ENCODE peak calls at places on chromosome 17, in nine cellular contexts. T, E, F, X, I, O, A, K and L are unnamed samples.

GRCh38 chr17:34720760-34721159 is 141.4 kb downstream of the TMEM132E start:
- DNase-seq in F (peak; percentile 78), E (no peak), I (no peak), A (no peak), K (no peak), X (peak; percentile 23), T (no peak), O (no peak), L (no peak)

GRCh38 chr17:56699186-56699895 is 105.8 kb downstream of the NOG start:
- DNase-seq in O (no peak), F (peak; percentile 77), K (peak; percentile 80), X (peak; percentile 89), T (peak; percentile 69), A (no peak), E (no peak), I (peak; percentile 32), L (no peak)

GRCh38 chr17:78797691-78798585 is 15.9 kb upstream of the CYTH1 start:
- DNase-seq in A (no peak), T (no peak), O (no peak), F (no peak), K (no peak), X (no peak), I (no peak), E (no peak), L (no peak)

GRCh38 chr17:9239260-9239820 is 218.0 kb downstream of the NTN1 start:
- DNase-seq in E (no peak), I (peak; percentile 27), F (no peak), A (no peak), X (no peak), K (no peak), T (no peak), O (no peak), L (no peak)

GRCh38 chr17:28470266-28471126 is 2.9 kb upstream of the SLC13A2 start:
- DNase-seq in K (peak; percentile 26), A (peak; percentile 33), I (no peak), X (no peak), T (no peak), E (no peak), O (no peak), F (no peak), L (no peak)

GRCh38 chr17:75783069-75783783 is 1.4 kb upstream of the UNK start:
- DNase-seq in E (peak; percentile 52), T (no peak), X (no peak), K (no peak), A (peak; percentile 59), I (no peak), F (no peak), O (peak; percentile 70), L (no peak)

GRCh38 chr17:77476920-77477805 is 336.4 kb downstream of the SEC14L1 start:
- DNase-seq in A (no peak), O (no peak), K (peak; percentile 97), F (no peak), E (no peak), X (peak; percentile 77), T (peak; percentile 90), I (peak; percentile 71), L (no peak)

GRCh38 chr17:49090885-49091594 is 41.5 kb upstream of the B4GALNT2 start:
- DNase-seq in K (no peak), T (no peak), F (no peak), E (no peak), A (no peak), X (no peak), O (no peak), I (no peak), L (no peak)

GRCh38 chr17:14119546-14119945 is 50.2 kb downstream of the COX10 start:
- DNase-seq in A (no peak), X (no peak), O (no peak), E (no peak), F (no peak), K (no peak), T (no peak), I (no peak), L (no peak)

GRCh38 chr17:6843241-6843890 is 11.8 kb upstream of the TEKT1 start:
- DNase-seq in I (no peak), O (no peak), A (peak; percentile 48), F (peak; percentile 25), K (no peak), X (no peak), T (no peak), E (peak; percentile 54), L (peak; percentile 6)

GRCh38 chr17:79443026-79443425 is 167.8 kb downstream of the RBFOX3 start:
- DNase-seq in F (no peak), E (no peak), O (no peak), A (no peak), T (no peak), X (no peak), K (no peak), I (no peak), L (no peak)

GRCh38 chr17:1783834-1784611 is 22.2 kb downstream of the SERPINF1 start:
- DNase-seq in O (peak; percentile 51), A (peak; percentile 48), F (peak; percentile 8), I (peak; percentile 63), X (peak; percentile 87), K (peak; percentile 95), E (peak; percentile 67), T (peak; percentile 95), L (no peak)

GRCh38 chr17:5843366-5844026 is 226.7 kb upstream of the WSCD1 start:
- DNase-seq in I (no peak), A (peak; percentile 4), K (no peak), F (no peak), E (no peak), O (no peak), X (no peak), T (no peak), L (no peak)

GRCh38 chr17:38727661-38728220 is 2.4 kb upstream of the CISD3 start:
- DNase-seq in A (no peak), K (no peak), F (no peak), O (no peak), E (no peak), I (no peak), X (no peak), T (no peak), L (no peak)

DNA sequence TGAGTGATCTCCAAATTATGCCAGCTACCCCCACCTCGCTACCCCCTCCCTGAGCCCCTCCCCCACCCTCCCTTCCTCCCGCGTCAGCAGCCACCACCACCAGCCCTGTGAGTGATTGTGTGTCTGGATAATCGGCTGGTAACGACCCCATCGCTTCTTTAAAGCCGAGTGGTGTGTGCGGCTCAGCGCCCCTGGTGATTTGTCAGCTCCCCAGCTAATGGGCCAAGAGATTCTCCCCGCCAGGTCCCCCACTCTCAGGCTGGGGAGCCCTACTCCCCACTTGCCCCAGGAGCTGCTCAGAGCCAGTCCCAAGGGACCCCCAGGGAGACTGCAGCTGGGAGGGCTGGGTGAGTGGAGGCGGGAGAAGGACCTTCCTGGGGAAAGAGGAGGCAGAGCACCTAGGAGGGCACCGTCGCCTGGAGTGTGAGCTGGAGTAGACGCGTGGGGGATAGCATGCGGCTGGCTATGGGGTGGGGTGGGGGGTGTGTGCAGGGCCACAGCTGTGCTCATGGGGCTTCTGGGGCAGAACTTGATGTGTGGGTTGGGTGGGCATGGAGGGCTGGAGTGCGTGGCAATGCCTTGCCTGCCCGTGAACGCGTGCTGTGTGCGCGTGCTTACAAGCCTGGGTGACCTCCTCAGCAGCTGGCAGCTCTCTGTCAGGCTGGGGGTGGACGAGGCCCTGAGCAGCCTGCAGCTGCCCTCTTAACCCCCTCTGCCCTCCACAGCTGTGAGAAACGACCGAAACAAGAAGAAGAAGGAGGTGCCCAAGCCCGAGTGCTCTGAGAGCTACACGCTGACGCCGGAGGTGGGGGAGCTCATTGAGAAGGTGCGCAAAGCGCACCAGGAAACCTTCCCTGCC is 13.1 kb downstream of the GJD3 start:
- DNase-seq in F (no peak), X (no peak), I (no peak), T (no peak), O (no peak), E (no peak), A (no peak), K (no peak), L (no peak)
- TF ChIP-seq POLR2AphosphoS5 in F (no peak), X (no peak), I (no peak), T (no peak), O (no peak), E (no peak), A (no peak), K (no peak), L (no peak)

DNA sequence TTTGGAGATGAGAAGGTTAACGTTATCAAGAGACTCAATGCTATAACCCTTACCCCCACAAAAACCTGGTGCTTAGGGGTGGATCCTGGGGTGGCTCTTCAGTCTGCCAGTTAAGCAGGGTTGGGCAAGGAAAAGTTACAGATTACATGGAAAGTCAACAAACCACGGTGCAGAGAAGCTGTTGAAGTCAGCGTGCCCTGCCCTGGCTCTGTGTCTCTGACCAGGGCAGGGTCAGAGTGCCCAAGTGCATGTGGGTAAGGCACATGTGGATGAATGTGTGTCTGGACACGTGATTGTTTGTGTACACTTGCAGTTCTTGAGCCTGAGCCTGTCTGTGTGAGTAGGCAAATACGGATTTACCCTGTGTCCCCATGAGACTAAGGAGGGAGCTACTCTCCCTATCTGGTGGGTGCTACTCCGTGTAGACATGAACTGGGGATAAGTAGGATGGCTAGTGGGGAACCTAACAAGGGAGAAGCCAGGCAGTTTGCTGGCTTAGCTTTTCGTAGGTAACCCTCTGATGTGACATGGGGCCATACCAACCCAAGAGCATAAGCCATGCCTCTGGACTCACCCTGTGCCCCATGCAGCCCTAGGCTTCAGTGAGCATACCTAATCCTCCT is 5.5 kb downstream of the IGFBP4 start:
- DNase-seq in K (no peak), X (peak; percentile 60), O (no peak), T (no peak), F (no peak), I (peak; percentile 70), E (peak; percentile 95), A (no peak), L (no peak)
- H3K27ac ChIP-seq in K (peak overlapping the region; percentile 94), X (peak overlapping the region; percentile 94), O (no peak overlapping the region), T (peak overlapping the region; percentile 74), F (no peak overlapping the region), I (peak overlapping the region; percentile 93), E (peak overlapping the region; percentile 54), A (no peak overlapping the region), L (peak overlapping the region; percentile 68)

DNA sequence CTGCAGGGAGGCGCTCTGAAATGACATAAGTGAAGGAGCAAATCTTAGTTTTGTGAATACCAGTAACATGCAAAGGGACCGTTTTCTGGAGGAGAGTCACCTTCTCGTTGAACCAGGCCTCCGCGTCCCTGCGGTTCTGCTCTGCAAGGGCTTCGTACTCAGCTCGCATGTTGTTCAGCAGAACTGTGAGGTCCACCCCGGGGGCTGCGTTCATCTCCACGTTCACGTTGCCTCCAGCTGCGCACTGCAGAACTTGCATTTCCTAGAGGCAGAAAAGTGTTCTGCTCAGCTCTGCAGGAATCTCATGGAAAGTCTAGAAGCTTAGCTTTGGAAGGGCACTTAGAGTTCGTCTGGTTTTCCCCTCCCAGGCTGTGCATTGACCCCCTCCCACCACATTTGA is 4.1 kb downstream of the KRT25 start:
- DNase-seq in F (no peak), X (no peak), A (no peak), T (no peak), O (no peak), E (no peak), I (no peak), K (no peak), L (peak; percentile 39)
- H3K4me3 ChIP-seq in F (no peak overlapping the region), X (no peak overlapping the region), A (no peak overlapping the region), T (no peak overlapping the region), O (no peak overlapping the region), E (no peak overlapping the region), I (no peak overlapping the region), K (no peak overlapping the region), L (peak overlapping the region; percentile 69)

DNA sequence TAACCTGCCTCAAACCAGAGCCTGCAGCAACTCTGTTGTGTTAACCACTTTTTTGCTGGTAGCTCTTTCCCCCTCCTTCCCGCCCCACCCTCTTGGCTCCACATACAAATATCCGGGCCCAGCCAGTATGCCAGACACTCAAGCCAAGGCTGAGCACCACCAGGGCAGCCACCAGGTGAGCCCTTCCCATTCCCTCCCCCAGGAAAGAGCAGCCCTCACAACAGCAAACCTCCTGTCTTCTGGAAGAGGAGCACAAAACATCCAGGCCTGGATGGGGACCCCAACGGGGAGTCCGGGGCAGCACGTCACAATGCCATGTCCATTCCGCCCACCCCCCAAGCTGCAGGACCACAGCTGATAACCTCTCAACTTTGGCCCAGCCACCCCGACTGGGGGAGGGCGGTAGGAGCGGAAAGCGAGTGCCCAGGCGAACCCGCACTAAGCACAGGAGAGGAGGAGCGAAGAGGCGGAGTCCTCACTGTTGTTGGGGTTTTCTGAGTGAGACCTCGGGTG is 757 bp downstream of the ORMDL3 start:
- DNase-seq in X (peak; percentile 26), K (peak; percentile 75), E (peak; percentile 78), A (peak; percentile 79), I (peak; percentile 55), F (no peak), O (peak; percentile 69), T (no peak), L (no peak)
- TF ChIP-seq POLR2AphosphoS5 in X (no peak), K (no peak), E (peak; percentile 57), A (no peak), I (no peak), F (no peak), O (no peak), T (no peak), L (no peak)